ENCODE peak calls at places on chromosomes 16 and 17, in nine cellular contexts. One of them, this sample, is unnamed.

GRCh38 chr16:546909-547770 is 13.1 kb upstream of the PRR35 start:
- DNase-seq in PC-9: no peak
- DNase-seq in DMS153: peak; percentile 77
- DNase-seq in activated CD4-positive, alpha-beta T cell treated with anti-CD3 and anti-CD28 coated beads for 48 hours: peak; percentile 69
- DNase-seq in HEK293T: peak; percentile 66
- DNase-seq in SW 1271: no peak
- DNase-seq in AG10803: peak; percentile 58
- DNase-seq in astrocyte of the hippocampus: peak; percentile 48
- DNase-seq in fibroblast of gingiva: peak; percentile 50
- DNase-seq in this sample: no peak

GRCh38 chr16:70158261-70158939 is 15.2 kb upstream of the CLEC18C start:
- DNase-seq in PC-9: peak; percentile 31
- DNase-seq in DMS153: no peak
- DNase-seq in activated CD4-positive, alpha-beta T cell treated with anti-CD3 and anti-CD28 coated beads for 48 hours: no peak
- DNase-seq in HEK293T: peak; percentile 8
- DNase-seq in SW 1271: no peak
- DNase-seq in AG10803: no peak
- DNase-seq in astrocyte of the hippocampus: no peak
- DNase-seq in fibroblast of gingiva: no peak
- DNase-seq in this sample: no peak

GRCh38 chr17:67994827-67995567 is 1.3 kb downstream of the C17orf58 start:
- DNase-seq in PC-9: peak; percentile 77
- DNase-seq in DMS153: no peak
- DNase-seq in activated CD4-positive, alpha-beta T cell treated with anti-CD3 and anti-CD28 coated beads for 48 hours: no peak
- DNase-seq in HEK293T: no peak
- DNase-seq in SW 1271: no peak
- DNase-seq in AG10803: peak; percentile 87
- DNase-seq in astrocyte of the hippocampus: peak; percentile 69
- DNase-seq in fibroblast of gingiva: peak; percentile 84
- DNase-seq in this sample: no peak

GRCh38 chr17:36861531-36861930 is 75.7 kb upstream of the LHX1 start:
- DNase-seq in PC-9: no peak
- DNase-seq in DMS153: no peak
- DNase-seq in activated CD4-positive, alpha-beta T cell treated with anti-CD3 and anti-CD28 coated beads for 48 hours: no peak
- DNase-seq in HEK293T: no peak
- DNase-seq in SW 1271: no peak
- DNase-seq in AG10803: no peak
- DNase-seq in astrocyte of the hippocampus: no peak
- DNase-seq in fibroblast of gingiva: no peak
- DNase-seq in this sample: no peak

GRCh38 chr17:79080349-79080748 is 5.7 kb downstream of the ENGASE start:
- DNase-seq in PC-9: no peak
- DNase-seq in DMS153: no peak
- DNase-seq in activated CD4-positive, alpha-beta T cell treated with anti-CD3 and anti-CD28 coated beads for 48 hours: no peak
- DNase-seq in HEK293T: no peak
- DNase-seq in SW 1271: no peak
- DNase-seq in AG10803: no peak
- DNase-seq in astrocyte of the hippocampus: no peak
- DNase-seq in fibroblast of gingiva: no peak
- DNase-seq in this sample: no peak

GRCh38 chr16:67538666-67539101 is 10.1 kb downstream of the RIPOR1 start:
- DNase-seq in PC-9: no peak
- DNase-seq in DMS153: no peak
- DNase-seq in activated CD4-positive, alpha-beta T cell treated with anti-CD3 and anti-CD28 coated beads for 48 hours: no peak
- DNase-seq in HEK293T: no peak
- DNase-seq in SW 1271: no peak
- DNase-seq in AG10803: peak; percentile 36
- DNase-seq in astrocyte of the hippocampus: peak; percentile 87
- DNase-seq in fibroblast of gingiva: no peak
- DNase-seq in this sample: no peak

GRCh38 chr17:42200702-42201101 is 6.4 kb upstream of the GHDC start:
- DNase-seq in PC-9: no peak
- DNase-seq in DMS153: peak; percentile 9
- DNase-seq in activated CD4-positive, alpha-beta T cell treated with anti-CD3 and anti-CD28 coated beads for 48 hours: no peak
- DNase-seq in HEK293T: no peak
- DNase-seq in SW 1271: no peak
- DNase-seq in AG10803: peak; percentile 28
- DNase-seq in astrocyte of the hippocampus: peak; percentile 22
- DNase-seq in fibroblast of gingiva: no peak
- DNase-seq in this sample: no peak

GRCh38 chr16:11781773-11782172 is 15.3 kb downstream of the ZC3H7A start:
- DNase-seq in PC-9: no peak
- DNase-seq in DMS153: peak; percentile 25
- DNase-seq in activated CD4-positive, alpha-beta T cell treated with anti-CD3 and anti-CD28 coated beads for 48 hours: no peak
- DNase-seq in HEK293T: no peak
- DNase-seq in SW 1271: no peak
- DNase-seq in AG10803: peak; percentile 52
- DNase-seq in astrocyte of the hippocampus: no peak
- DNase-seq in fibroblast of gingiva: no peak
- DNase-seq in this sample: no peak

GRCh38 chr16:64882385-64882784 is 239.5 kb downstream of the CDH11 start:
- DNase-seq in PC-9: no peak
- DNase-seq in DMS153: no peak
- DNase-seq in activated CD4-positive, alpha-beta T cell treated with anti-CD3 and anti-CD28 coated beads for 48 hours: no peak
- DNase-seq in HEK293T: no peak
- DNase-seq in SW 1271: no peak
- DNase-seq in AG10803: no peak
- DNase-seq in astrocyte of the hippocampus: no peak
- DNase-seq in fibroblast of gingiva: no peak
- DNase-seq in this sample: no peak

GRCh38 chr17:48542114-48542955 is 2.6 kb downstream of the HOXB2 start:
- DNase-seq in PC-9: no peak
- DNase-seq in DMS153: no peak
- DNase-seq in activated CD4-positive, alpha-beta T cell treated with anti-CD3 and anti-CD28 coated beads for 48 hours: peak; percentile 29
- DNase-seq in HEK293T: no peak
- DNase-seq in SW 1271: no peak
- DNase-seq in AG10803: no peak
- DNase-seq in astrocyte of the hippocampus: peak; percentile 39
- DNase-seq in fibroblast of gingiva: no peak
- DNase-seq in this sample: no peak

GRCh38 chr17:54220829-54221228 is 398.1 kb downstream of the KIF2B start:
- DNase-seq in PC-9: no peak
- DNase-seq in DMS153: no peak
- DNase-seq in activated CD4-positive, alpha-beta T cell treated with anti-CD3 and anti-CD28 coated beads for 48 hours: no peak
- DNase-seq in HEK293T: no peak
- DNase-seq in SW 1271: no peak
- DNase-seq in AG10803: no peak
- DNase-seq in astrocyte of the hippocampus: no peak
- DNase-seq in fibroblast of gingiva: no peak
- DNase-seq in this sample: no peak

GRCh38 chr17:28370035-28370743 is at the start of gene VTN:
- DNase-seq in PC-9: peak; percentile 73
- DNase-seq in DMS153: peak; percentile 44
- DNase-seq in activated CD4-positive, alpha-beta T cell treated with anti-CD3 and anti-CD28 coated beads for 48 hours: no peak
- DNase-seq in HEK293T: no peak
- DNase-seq in SW 1271: no peak
- DNase-seq in AG10803: no peak
- DNase-seq in astrocyte of the hippocampus: peak; percentile 28
- DNase-seq in fibroblast of gingiva: no peak
- DNase-seq in this sample: no peak

GRCh38 chr17:27741971-27742370 is 58.4 kb downstream of the NOS2 start:
- DNase-seq in PC-9: no peak
- DNase-seq in DMS153: no peak
- DNase-seq in activated CD4-positive, alpha-beta T cell treated with anti-CD3 and anti-CD28 coated beads for 48 hours: no peak
- DNase-seq in HEK293T: no peak
- DNase-seq in SW 1271: no peak
- DNase-seq in AG10803: no peak
- DNase-seq in astrocyte of the hippocampus: no peak
- DNase-seq in fibroblast of gingiva: no peak
- DNase-seq in this sample: no peak

GRCh38 chr16:11014159-11014558 is 69.8 kb downstream of the CLEC16A start:
- DNase-seq in PC-9: no peak
- DNase-seq in DMS153: no peak
- DNase-seq in activated CD4-positive, alpha-beta T cell treated with anti-CD3 and anti-CD28 coated beads for 48 hours: no peak
- DNase-seq in HEK293T: no peak
- DNase-seq in SW 1271: no peak
- DNase-seq in AG10803: no peak
- DNase-seq in astrocyte of the hippocampus: no peak
- DNase-seq in fibroblast of gingiva: no peak
- DNase-seq in this sample: no peak

GRCh38 chr17:82787081-82787848 is 35.4 kb downstream of the TBCD start:
- DNase-seq in PC-9: no peak
- DNase-seq in DMS153: no peak
- DNase-seq in activated CD4-positive, alpha-beta T cell treated with anti-CD3 and anti-CD28 coated beads for 48 hours: no peak
- DNase-seq in HEK293T: no peak
- DNase-seq in SW 1271: no peak
- DNase-seq in AG10803: peak; percentile 93
- DNase-seq in astrocyte of the hippocampus: peak; percentile 91
- DNase-seq in fibroblast of gingiva: peak; percentile 87
- DNase-seq in this sample: no peak

GRCh38 chr17:59427425-59427921 is 96.0 kb downstream of the YPEL2 start:
- DNase-seq in PC-9: no peak
- DNase-seq in DMS153: no peak
- DNase-seq in activated CD4-positive, alpha-beta T cell treated with anti-CD3 and anti-CD28 coated beads for 48 hours: peak; percentile 75
- DNase-seq in HEK293T: no peak
- DNase-seq in SW 1271: no peak
- DNase-seq in AG10803: peak; percentile 90
- DNase-seq in astrocyte of the hippocampus: peak; percentile 81
- DNase-seq in fibroblast of gingiva: peak; percentile 20
- DNase-seq in this sample: no peak

GRCh38 chr17:73940511-73940910 is 263.0 kb upstream of the RPL38 start:
- DNase-seq in PC-9: no peak
- DNase-seq in DMS153: no peak
- DNase-seq in activated CD4-positive, alpha-beta T cell treated with anti-CD3 and anti-CD28 coated beads for 48 hours: no peak
- DNase-seq in HEK293T: no peak
- DNase-seq in SW 1271: no peak
- DNase-seq in AG10803: no peak
- DNase-seq in astrocyte of the hippocampus: no peak
- DNase-seq in fibroblast of gingiva: no peak
- DNase-seq in this sample: no peak

GRCh38 chr16:57593021-57593420 is 35.4 kb upstream of the ADGRG1 start:
- DNase-seq in PC-9: no peak
- DNase-seq in DMS153: no peak
- DNase-seq in activated CD4-positive, alpha-beta T cell treated with anti-CD3 and anti-CD28 coated beads for 48 hours: no peak
- DNase-seq in HEK293T: no peak
- DNase-seq in SW 1271: no peak
- DNase-seq in AG10803: no peak
- DNase-seq in astrocyte of the hippocampus: no peak
- DNase-seq in fibroblast of gingiva: no peak
- DNase-seq in this sample: no peak

GRCh38 chr17:39197380-39198185 is at the start of gene CACNB1:
- DNase-seq in PC-9: peak; percentile 53
- DNase-seq in DMS153: peak; percentile 49
- DNase-seq in activated CD4-positive, alpha-beta T cell treated with anti-CD3 and anti-CD28 coated beads for 48 hours: peak; percentile 76
- DNase-seq in HEK293T: peak; percentile 69
- DNase-seq in SW 1271: no peak
- DNase-seq in AG10803: peak; percentile 69
- DNase-seq in astrocyte of the hippocampus: peak; percentile 93
- DNase-seq in fibroblast of gingiva: peak; percentile 76
- DNase-seq in this sample: no peak

GRCh38 chr16:31458073-31458834 is 1.0 kb upstream of the ARMC5 start:
- DNase-seq in PC-9: peak; percentile 65
- DNase-seq in DMS153: peak; percentile 16
- DNase-seq in activated CD4-positive, alpha-beta T cell treated with anti-CD3 and anti-CD28 coated beads for 48 hours: peak; percentile 69
- DNase-seq in HEK293T: no peak
- DNase-seq in SW 1271: no peak
- DNase-seq in AG10803: peak; percentile 50
- DNase-seq in astrocyte of the hippocampus: peak; percentile 67
- DNase-seq in fibroblast of gingiva: peak; percentile 33
- DNase-seq in this sample: no peak

GRCh38 chr16:74713876-74714275 is 13.2 kb upstream of the MLKL start:
- DNase-seq in PC-9: no peak
- DNase-seq in DMS153: no peak
- DNase-seq in activated CD4-positive, alpha-beta T cell treated with anti-CD3 and anti-CD28 coated beads for 48 hours: no peak
- DNase-seq in HEK293T: no peak
- DNase-seq in SW 1271: no peak
- DNase-seq in AG10803: no peak
- DNase-seq in astrocyte of the hippocampus: no peak
- DNase-seq in fibroblast of gingiva: no peak
- DNase-seq in this sample: no peak

GRCh38 chr16:81715358-81716196 is 63.5 kb upstream of the PLCG2 start:
- DNase-seq in PC-9: no peak
- DNase-seq in DMS153: no peak
- DNase-seq in activated CD4-positive, alpha-beta T cell treated with anti-CD3 and anti-CD28 coated beads for 48 hours: no peak
- DNase-seq in HEK293T: no peak
- DNase-seq in SW 1271: no peak
- DNase-seq in AG10803: no peak
- DNase-seq in astrocyte of the hippocampus: no peak
- DNase-seq in fibroblast of gingiva: no peak
- DNase-seq in this sample: no peak

GRCh38 chr16:13607289-13607688 is 312.7 kb upstream of the ERCC4 start:
- DNase-seq in PC-9: no peak
- DNase-seq in DMS153: no peak
- DNase-seq in activated CD4-positive, alpha-beta T cell treated with anti-CD3 and anti-CD28 coated beads for 48 hours: no peak
- DNase-seq in HEK293T: no peak
- DNase-seq in SW 1271: no peak
- DNase-seq in AG10803: no peak
- DNase-seq in astrocyte of the hippocampus: no peak
- DNase-seq in fibroblast of gingiva: no peak
- DNase-seq in this sample: no peak

GRCh38 chr16:15636392-15636873 is 6.5 kb downstream of the MARF1 start:
- DNase-seq in PC-9: no peak
- DNase-seq in DMS153: no peak
- DNase-seq in activated CD4-positive, alpha-beta T cell treated with anti-CD3 and anti-CD28 coated beads for 48 hours: no peak
- DNase-seq in HEK293T: no peak
- DNase-seq in SW 1271: no peak
- DNase-seq in AG10803: no peak
- DNase-seq in astrocyte of the hippocampus: no peak
- DNase-seq in fibroblast of gingiva: no peak
- DNase-seq in this sample: no peak

GRCh38 chr17:45107286-45107685 is 25.0 kb downstream of the PLCD3 start:
- DNase-seq in PC-9: no peak
- DNase-seq in DMS153: no peak
- DNase-seq in activated CD4-positive, alpha-beta T cell treated with anti-CD3 and anti-CD28 coated beads for 48 hours: no peak
- DNase-seq in HEK293T: no peak
- DNase-seq in SW 1271: no peak
- DNase-seq in AG10803: no peak
- DNase-seq in astrocyte of the hippocampus: no peak
- DNase-seq in fibroblast of gingiva: no peak
- DNase-seq in this sample: no peak

GRCh38 chr16:48156790-48157209 is 1.0 kb upstream of the ABCC12 start:
- DNase-seq in PC-9: peak; percentile 45
- DNase-seq in DMS153: no peak
- DNase-seq in activated CD4-positive, alpha-beta T cell treated with anti-CD3 and anti-CD28 coated beads for 48 hours: peak; percentile 92
- DNase-seq in HEK293T: peak; percentile 78
- DNase-seq in SW 1271: no peak
- DNase-seq in AG10803: peak; percentile 75
- DNase-seq in astrocyte of the hippocampus: peak; percentile 91
- DNase-seq in fibroblast of gingiva: peak; percentile 69
- DNase-seq in this sample: peak; percentile 54

GRCh38 chr17:70808596-70808995 is 639.3 kb downstream of the KCNJ2 start:
- DNase-seq in PC-9: no peak
- DNase-seq in DMS153: no peak
- DNase-seq in activated CD4-positive, alpha-beta T cell treated with anti-CD3 and anti-CD28 coated beads for 48 hours: no peak
- DNase-seq in HEK293T: peak; percentile 25
- DNase-seq in SW 1271: no peak
- DNase-seq in AG10803: no peak
- DNase-seq in astrocyte of the hippocampus: no peak
- DNase-seq in fibroblast of gingiva: no peak
- DNase-seq in this sample: no peak

GRCh38 chr17:82202981-82203380 is 9.7 kb downstream of the CCDC57 start:
- DNase-seq in PC-9: no peak
- DNase-seq in DMS153: no peak
- DNase-seq in activated CD4-positive, alpha-beta T cell treated with anti-CD3 and anti-CD28 coated beads for 48 hours: peak; percentile 70
- DNase-seq in HEK293T: no peak
- DNase-seq in SW 1271: no peak
- DNase-seq in AG10803: no peak
- DNase-seq in astrocyte of the hippocampus: no peak
- DNase-seq in fibroblast of gingiva: no peak
- DNase-seq in this sample: no peak

GRCh38 chr16:11032922-11033291 is 88.5 kb downstream of the CLEC16A start:
- DNase-seq in PC-9: no peak
- DNase-seq in DMS153: no peak
- DNase-seq in activated CD4-positive, alpha-beta T cell treated with anti-CD3 and anti-CD28 coated beads for 48 hours: no peak
- DNase-seq in HEK293T: no peak
- DNase-seq in SW 1271: no peak
- DNase-seq in AG10803: peak; percentile 85
- DNase-seq in astrocyte of the hippocampus: peak; percentile 45
- DNase-seq in fibroblast of gingiva: peak; percentile 96
- DNase-seq in this sample: no peak

GRCh38 chr17:61409301-61410099 is 9.9 kb downstream of the TBX2 start:
- DNase-seq in PC-9: no peak
- DNase-seq in DMS153: no peak
- DNase-seq in activated CD4-positive, alpha-beta T cell treated with anti-CD3 and anti-CD28 coated beads for 48 hours: peak; percentile 49
- DNase-seq in HEK293T: peak; percentile 47
- DNase-seq in SW 1271: no peak
- DNase-seq in AG10803: peak; percentile 57
- DNase-seq in astrocyte of the hippocampus: peak; percentile 87
- DNase-seq in fibroblast of gingiva: peak; percentile 75
- DNase-seq in this sample: no peak

GRCh38 chr17:74192950-74193781 is 10.3 kb upstream of the RPL38 start:
- DNase-seq in PC-9: no peak
- DNase-seq in DMS153: peak; percentile 42
- DNase-seq in activated CD4-positive, alpha-beta T cell treated with anti-CD3 and anti-CD28 coated beads for 48 hours: no peak
- DNase-seq in HEK293T: no peak
- DNase-seq in SW 1271: no peak
- DNase-seq in AG10803: no peak
- DNase-seq in astrocyte of the hippocampus: no peak
- DNase-seq in fibroblast of gingiva: no peak
- DNase-seq in this sample: peak; percentile 69

This sample was measured in LNCaP clone FGC.